ENCODE peak calls at places on chromosomes 5 and 9, in nine cellular contexts. One of them, this sample, is unnamed.
A peak's percentile ranks its signal among the peaks of the same experiment; 100 is the strongest.

GRCh38 chr5:65796269-65796668 is 74.3 kb downstream of the NLN start:
- DNase-seq in prostate gland: no peak
- DNase-seq in heart left ventricle: no peak
- DNase-seq in K562: no peak
- DNase-seq in A549: no peak
- DNase-seq in spleen: no peak
- DNase-seq in HepG2: no peak
- DNase-seq in HCT116: no peak
- DNase-seq in body of pancreas: no peak
- DNase-seq in this sample: no peak

GRCh38 chr9:17669206-17669605 is 90.3 kb downstream of the SH3GL2 start:
- DNase-seq in prostate gland: no peak
- DNase-seq in heart left ventricle: no peak
- DNase-seq in K562: no peak
- DNase-seq in A549: no peak
- DNase-seq in spleen: no peak
- DNase-seq in HepG2: no peak
- DNase-seq in HCT116: no peak
- DNase-seq in body of pancreas: no peak
- DNase-seq in this sample: no peak

GRCh38 chr9:95724253-95724991 is 151.1 kb upstream of the ERCC6L2 start:
- DNase-seq in prostate gland: no peak
- DNase-seq in heart left ventricle: no peak
- DNase-seq in K562: no peak
- DNase-seq in A549: no peak
- DNase-seq in spleen: no peak
- DNase-seq in HepG2: peak; percentile 93
- DNase-seq in HCT116: no peak
- DNase-seq in body of pancreas: no peak
- DNase-seq in this sample: no peak

GRCh38 chr5:71719092-71719964 is at the start of gene CARTPT:
- DNase-seq in prostate gland: no peak
- DNase-seq in heart left ventricle: no peak
- DNase-seq in K562: peak; percentile 22
- DNase-seq in A549: no peak
- DNase-seq in spleen: no peak
- DNase-seq in HepG2: no peak
- DNase-seq in HCT116: no peak
- DNase-seq in body of pancreas: no peak
- DNase-seq in this sample: no peak

GRCh38 chr5:132380741-132381140 is 11.2 kb downstream of the SLC22A5 start:
- DNase-seq in prostate gland: no peak
- DNase-seq in heart left ventricle: no peak
- DNase-seq in K562: no peak
- DNase-seq in A549: no peak
- DNase-seq in spleen: no peak
- DNase-seq in HepG2: no peak
- DNase-seq in HCT116: no peak
- DNase-seq in body of pancreas: no peak
- DNase-seq in this sample: no peak

GRCh38 chr9:120925535-120926396 is 830 bp downstream of the TRAF1 start:
- DNase-seq in prostate gland: no peak
- DNase-seq in heart left ventricle: no peak
- DNase-seq in K562: peak; percentile 73
- DNase-seq in A549: peak; percentile 69
- DNase-seq in spleen: no peak
- DNase-seq in HepG2: no peak
- DNase-seq in HCT116: no peak
- DNase-seq in body of pancreas: no peak
- DNase-seq in this sample: peak; percentile 100

GRCh38 chr9:134710912-134711311 is 69.3 kb downstream of the COL5A1 start:
- DNase-seq in prostate gland: no peak
- DNase-seq in heart left ventricle: no peak
- DNase-seq in K562: no peak
- DNase-seq in A549: no peak
- DNase-seq in spleen: no peak
- DNase-seq in HepG2: no peak
- DNase-seq in HCT116: no peak
- DNase-seq in body of pancreas: no peak
- DNase-seq in this sample: no peak

GRCh38 chr5:62718368-62718767 is 139.7 kb downstream of the LRRC70 start:
- DNase-seq in prostate gland: no peak
- DNase-seq in heart left ventricle: no peak
- DNase-seq in K562: peak; percentile 18
- DNase-seq in A549: no peak
- DNase-seq in spleen: no peak
- DNase-seq in HepG2: no peak
- DNase-seq in HCT116: no peak
- DNase-seq in body of pancreas: no peak
- DNase-seq in this sample: no peak

GRCh38 chr5:9197881-9198260 is 348.0 kb downstream of the SEMA5A start:
- DNase-seq in prostate gland: no peak
- DNase-seq in heart left ventricle: no peak
- DNase-seq in K562: no peak
- DNase-seq in A549: no peak
- DNase-seq in spleen: no peak
- DNase-seq in HepG2: no peak
- DNase-seq in HCT116: no peak
- DNase-seq in body of pancreas: no peak
- DNase-seq in this sample: no peak

GRCh38 chr5:135832941-135833340 is 1.5 kb upstream of the SLC25A48 start:
- DNase-seq in prostate gland: no peak
- DNase-seq in heart left ventricle: no peak
- DNase-seq in K562: no peak
- DNase-seq in A549: no peak
- DNase-seq in spleen: peak; percentile 54
- DNase-seq in HepG2: no peak
- DNase-seq in HCT116: no peak
- DNase-seq in body of pancreas: no peak
- DNase-seq in this sample: no peak

GRCh38 chr5:135833521-135833920 is 942 bp upstream of the SLC25A48 start:
- DNase-seq in prostate gland: no peak
- DNase-seq in heart left ventricle: no peak
- DNase-seq in K562: no peak
- DNase-seq in A549: no peak
- DNase-seq in spleen: peak; percentile 70
- DNase-seq in HepG2: no peak
- DNase-seq in HCT116: no peak
- DNase-seq in body of pancreas: no peak
- DNase-seq in this sample: no peak

GRCh38 chr5:135835766-135836165 is 1.3 kb downstream of the SLC25A48 start:
- DNase-seq in prostate gland: no peak
- DNase-seq in heart left ventricle: no peak
- DNase-seq in K562: no peak
- DNase-seq in A549: no peak
- DNase-seq in spleen: peak; percentile 59
- DNase-seq in HepG2: no peak
- DNase-seq in HCT116: no peak
- DNase-seq in body of pancreas: no peak
- DNase-seq in this sample: no peak

GRCh38 chr5:135833961-135834638 is 363 bp upstream of the SLC25A48 start:
- DNase-seq in prostate gland: no peak
- DNase-seq in heart left ventricle: no peak
- DNase-seq in K562: peak; percentile 54
- DNase-seq in A549: no peak
- DNase-seq in spleen: peak; percentile 66
- DNase-seq in HepG2: no peak
- DNase-seq in HCT116: no peak
- DNase-seq in body of pancreas: no peak
- DNase-seq in this sample: no peak

DNA sequence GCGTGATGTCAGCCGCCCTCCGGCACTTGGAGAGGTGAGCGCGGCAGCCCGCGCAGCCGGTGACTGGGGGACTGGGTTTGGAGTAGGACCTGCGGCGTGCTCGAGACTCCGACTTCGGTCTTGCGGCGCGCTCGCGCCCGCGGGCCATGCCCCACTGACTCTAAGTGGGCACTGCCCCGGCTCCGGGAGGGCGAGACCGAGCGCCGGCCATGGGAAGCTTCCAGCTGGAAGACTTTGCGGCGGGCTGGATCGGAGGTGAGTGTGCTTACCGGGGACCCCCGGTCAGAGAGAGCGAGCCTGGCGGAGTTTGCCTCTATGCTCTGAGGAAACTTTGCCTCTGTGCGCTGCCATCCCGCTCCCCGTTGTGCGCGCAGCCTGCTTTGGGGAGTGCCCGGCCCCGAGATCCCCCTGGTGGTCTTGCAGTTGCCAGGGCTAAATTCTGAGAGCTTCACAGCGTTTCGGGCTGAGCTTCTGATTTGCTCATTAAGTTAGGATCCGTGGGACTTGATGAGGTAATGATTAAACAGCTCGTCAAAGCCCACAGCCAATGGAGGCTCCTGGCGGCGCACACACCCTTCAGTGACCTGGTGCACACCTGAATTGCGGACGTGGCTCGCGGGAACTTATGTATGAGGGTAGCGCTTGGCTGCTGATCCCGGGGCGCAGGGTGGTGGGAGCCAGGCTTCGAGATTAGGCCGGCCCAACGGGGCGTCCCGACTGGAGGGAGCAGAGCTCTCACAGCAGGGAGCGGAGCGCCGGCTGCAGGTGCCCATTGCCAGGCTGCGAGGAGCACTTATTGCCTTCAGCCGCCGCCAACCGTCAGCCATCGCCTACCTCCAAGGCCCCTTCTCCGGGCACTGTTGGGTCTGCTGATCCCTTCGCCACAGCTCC is at the start of gene SLC25A48:
- DNase-seq in prostate gland: peak; percentile 43
- DNase-seq in heart left ventricle: no peak
- DNase-seq in K562: no peak
- DNase-seq in A549: peak; percentile 87
- DNase-seq in spleen: peak; percentile 80
- DNase-seq in HepG2: peak; percentile 52
- DNase-seq in HCT116: peak; percentile 58
- DNase-seq in body of pancreas: peak; percentile 82
- DNase-seq in this sample: no peak
- TF ChIP-seq POLR2A in prostate gland: no peak
- TF ChIP-seq POLR2A in heart left ventricle: no peak
- TF ChIP-seq POLR2A in K562: no peak
- TF ChIP-seq POLR2A in A549: no peak
- TF ChIP-seq POLR2A in spleen: no peak
- TF ChIP-seq POLR2A in HepG2: no peak
- TF ChIP-seq POLR2A in HCT116: no peak
- TF ChIP-seq POLR2A in body of pancreas: peak; percentile 77
- TF ChIP-seq POLR2A in this sample: no peak

DNA sequence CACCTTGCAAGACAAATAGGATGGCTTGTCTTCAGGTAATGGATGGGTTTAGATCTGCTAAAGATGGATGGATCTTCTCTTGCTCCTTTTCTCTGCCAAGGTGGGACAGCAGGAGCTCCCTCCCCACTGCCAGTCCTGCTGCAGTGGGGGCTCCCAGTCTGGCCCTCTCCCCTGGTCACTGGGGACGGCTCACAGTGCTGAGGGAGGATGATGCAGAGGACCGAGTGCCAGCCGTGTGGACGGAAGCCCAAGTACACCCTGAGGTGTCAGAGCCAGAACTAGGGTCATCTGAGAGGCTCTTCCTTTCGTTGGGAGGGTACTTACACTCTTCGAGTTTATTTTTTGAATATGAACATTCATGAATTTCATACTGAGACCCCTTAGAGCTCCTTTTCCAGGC is 5.7 kb downstream of the CCDC69 start:
- DNase-seq in prostate gland: no peak
- DNase-seq in heart left ventricle: no peak
- DNase-seq in K562: no peak
- DNase-seq in A549: no peak
- DNase-seq in spleen: no peak
- DNase-seq in HepG2: no peak
- DNase-seq in HCT116: no peak
- DNase-seq in body of pancreas: no peak
- DNase-seq in this sample: no peak
- TF ChIP-seq POLR2A in prostate gland: no peak
- TF ChIP-seq POLR2A in heart left ventricle: no peak
- TF ChIP-seq POLR2A in K562: no peak
- TF ChIP-seq POLR2A in A549: no peak
- TF ChIP-seq POLR2A in spleen: no peak
- TF ChIP-seq POLR2A in HepG2: no peak
- TF ChIP-seq POLR2A in HCT116: no peak
- TF ChIP-seq POLR2A in body of pancreas: no peak
- TF ChIP-seq POLR2A in this sample: no peak

DNA sequence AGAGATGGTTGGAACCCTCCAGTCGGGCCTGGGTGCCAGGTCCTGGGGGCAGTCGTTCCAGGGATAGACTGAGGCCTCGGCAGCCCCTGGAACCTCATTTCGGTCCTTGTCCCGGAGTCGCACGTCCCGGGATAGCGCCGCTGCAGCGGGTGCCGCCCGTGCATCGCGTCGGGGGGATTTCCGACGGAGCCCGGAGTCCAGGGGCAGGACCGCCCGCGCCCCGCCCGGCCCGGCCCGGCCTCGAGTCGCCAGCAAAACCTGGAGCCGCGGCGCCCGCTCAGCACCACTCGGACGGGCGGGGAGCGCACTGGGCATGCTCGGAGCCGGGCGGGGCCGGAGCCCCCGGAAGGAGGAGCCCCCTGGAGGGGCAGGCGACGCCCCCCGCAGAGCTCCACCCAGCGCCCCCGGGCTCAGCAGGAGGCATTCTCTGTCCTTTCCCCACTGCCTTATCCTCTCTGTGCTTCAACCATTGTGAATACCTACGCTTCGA is 1.6 kb upstream of the PTPN3 start:
- DNase-seq in prostate gland: peak; percentile 65
- DNase-seq in heart left ventricle: peak; percentile 68
- DNase-seq in K562: no peak
- DNase-seq in A549: peak; percentile 69
- DNase-seq in spleen: no peak
- DNase-seq in HepG2: peak; percentile 45
- DNase-seq in HCT116: no peak
- DNase-seq in body of pancreas: peak; percentile 86
- DNase-seq in this sample: peak; percentile 95
- TF ChIP-seq POLR2A in prostate gland: peak; percentile 42
- TF ChIP-seq POLR2A in heart left ventricle: no peak
- TF ChIP-seq POLR2A in K562: no peak
- TF ChIP-seq POLR2A in A549: peak; percentile 41
- TF ChIP-seq POLR2A in spleen: no peak
- TF ChIP-seq POLR2A in HepG2: no peak
- TF ChIP-seq POLR2A in HCT116: no peak
- TF ChIP-seq POLR2A in body of pancreas: peak; percentile 66
- TF ChIP-seq POLR2A in this sample: peak; percentile 42

DNA sequence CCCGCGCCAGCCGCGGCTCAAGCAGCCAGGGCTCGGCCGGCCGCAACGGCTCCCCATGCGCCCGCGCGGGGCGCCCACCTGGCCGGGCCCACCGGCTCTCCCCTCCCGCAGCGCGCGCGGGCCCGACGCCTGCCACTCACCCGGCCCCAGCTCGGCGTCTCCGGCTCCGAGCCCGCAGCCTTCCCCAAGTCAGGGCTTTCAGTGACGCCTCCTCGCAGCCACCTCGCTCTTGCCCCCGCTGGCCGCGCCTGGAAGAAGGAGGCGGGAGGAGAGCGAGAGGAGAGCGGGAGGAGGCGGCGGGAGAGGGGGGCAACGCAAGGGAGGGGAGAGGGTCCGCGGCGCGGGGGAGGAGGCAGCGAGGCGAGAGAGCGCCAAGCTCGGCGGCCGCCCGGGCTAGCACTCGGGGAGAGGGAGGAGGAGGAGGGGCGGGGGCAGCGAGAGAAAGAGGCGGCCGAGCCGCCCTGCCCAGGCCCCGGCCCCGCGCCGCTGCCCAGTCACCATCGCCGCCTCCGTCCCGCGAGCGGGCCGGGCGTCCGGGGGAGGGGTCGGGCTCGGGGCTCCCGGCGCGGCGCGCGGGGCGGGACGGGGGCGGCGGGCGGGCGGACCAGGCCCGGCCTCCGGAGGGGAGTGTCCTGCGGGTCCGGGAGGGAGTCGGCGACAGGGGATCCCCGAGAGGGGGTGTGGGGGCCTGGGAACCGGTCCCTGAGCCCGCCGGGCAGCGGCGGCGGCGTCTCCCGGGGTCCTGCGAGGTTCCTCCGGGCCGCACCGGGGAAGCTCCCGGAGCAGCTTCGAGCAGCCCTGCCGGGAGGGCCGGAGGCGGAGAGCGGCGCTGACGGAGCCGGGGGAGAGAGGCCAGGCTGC is at the start of gene LHFPL2:
- DNase-seq in prostate gland: peak; percentile 50
- DNase-seq in heart left ventricle: peak; percentile 80
- DNase-seq in K562: peak; percentile 67
- DNase-seq in A549: peak; percentile 78
- DNase-seq in spleen: peak; percentile 89
- DNase-seq in HepG2: no peak
- DNase-seq in HCT116: no peak
- DNase-seq in body of pancreas: peak; percentile 77
- DNase-seq in this sample: no peak
- TF ChIP-seq POLR2A in prostate gland: peak; percentile 26
- TF ChIP-seq POLR2A in heart left ventricle: peak; percentile 15
- TF ChIP-seq POLR2A in K562: no peak
- TF ChIP-seq POLR2A in A549: peak; percentile 45
- TF ChIP-seq POLR2A in spleen: no peak
- TF ChIP-seq POLR2A in HepG2: peak; percentile 1
- TF ChIP-seq POLR2A in HCT116: no peak
- TF ChIP-seq POLR2A in body of pancreas: peak; percentile 76
- TF ChIP-seq POLR2A in this sample: peak; percentile 46

This sample was measured in H54.